ENCODE peak calls at places on chromosomes 16 and 17, in seven cellular contexts. Q, B, U, N, R, E and I are unnamed samples.

GRCh38 chr16:73059779-73060178 is 11.9 kb upstream of the ZFHX3 start:
- DNase-seq in Q (no peak), B (no peak), U (no peak), N (no peak), R (no peak), E (no peak), I (no peak)

GRCh38 chr17:28325221-28325620 is 6.2 kb downstream of the TMEM97 start:
- DNase-seq in Q (no peak), B (no peak), U (no peak), N (no peak), R (no peak), E (no peak), I (no peak)

GRCh38 chr16:4297480-4297879 is 18.4 kb upstream of the GLIS2 start:
- DNase-seq in Q (no peak), B (no peak), U (no peak), N (no peak), R (no peak), E (no peak), I (no peak)

GRCh38 chr17:77802811-77803220 is 155.7 kb upstream of the TNRC6C start:
- DNase-seq in Q (no peak), B (peak), U (peak), N (peak), R (no peak), E (no peak), I (no peak)

GRCh38 chr16:48556913-48557351 is 53.0 kb downstream of the N4BP1 start:
- DNase-seq in Q (peak), B (no peak), U (no peak), N (no peak), R (no peak), E (no peak), I (no peak)

GRCh38 chr17:20173091-20173490 is 163.9 kb downstream of the SPECC1 start:
- DNase-seq in Q (no peak), B (no peak), U (no peak), N (no peak), R (no peak), E (no peak), I (no peak)

GRCh38 chr17:81359218-81359617 is 36.0 kb upstream of the BAHCC1 start:
- DNase-seq in Q (no peak), B (no peak), U (no peak), N (no peak), R (no peak), E (no peak), I (no peak)

GRCh38 chr16:51864575-51864974 is 682.4 kb downstream of the TOX3 start:
- DNase-seq in Q (no peak), B (no peak), U (no peak), N (no peak), R (no peak), E (no peak), I (no peak)

GRCh38 chr17:48505788-48506187 is 25.0 kb downstream of the HOXB1 start:
- DNase-seq in Q (peak), B (no peak), U (no peak), N (no peak), R (no peak), E (no peak), I (peak)

GRCh38 chr16:48231675-48232214 is 12.4 kb upstream of the LONP2 start:
- DNase-seq in Q (peak), B (peak), U (peak), N (peak), R (peak), E (peak), I (peak)

GRCh38 chr16:54506691-54507090 is 220.1 kb upstream of the IRX3 start:
- DNase-seq in Q (no peak), B (no peak), U (no peak), N (peak), R (no peak), E (no peak), I (no peak)

GRCh38 chr16:30805370-30806169 is 18.6 kb upstream of the ZNF629 start:
- DNase-seq in Q (peak), B (peak), U (peak), N (peak), R (peak), E (peak), I (no peak)

GRCh38 chr16:54957403-54957802 is 26.7 kb downstream of the IRX5 start:
- DNase-seq in Q (peak), B (no peak), U (no peak), N (peak), R (peak), E (no peak), I (no peak)

GRCh38 chr17:82383411-82383810 is 11.8 kb downstream of the UTS2R start:
- DNase-seq in Q (no peak), B (no peak), U (no peak), N (peak), R (no peak), E (no peak), I (no peak)

GRCh38 chr16:71626018-71626857 is at the start of gene MARVELD3:
- DNase-seq in Q (no peak), B (no peak), U (no peak), N (peak), R (peak), E (peak), I (no peak)

GRCh38 chr17:40538019-40538935 is 27.0 kb downstream of the CCR7 start:
- DNase-seq in Q (peak), B (peak), U (peak), N (no peak), R (no peak), E (no peak), I (no peak)

GRCh38 chr17:8121531-8122390 is 2.1 kb downstream of the HES7 start:
- DNase-seq in Q (peak), B (peak), U (peak), N (peak), R (peak), E (peak), I (peak)

GRCh38 chr16:23119570-23119969 is 29.7 kb downstream of the USP31 start:
- DNase-seq in Q (no peak), B (no peak), U (no peak), N (no peak), R (no peak), E (no peak), I (no peak)

GRCh38 chr17:57955183-57955952 is at the start of gene CUEDC1:
- DNase-seq in Q (peak), B (peak), U (peak), N (peak), R (peak), E (peak), I (peak)

GRCh38 chr16:11354733-11355574 is 9.7 kb downstream of the RMI2 start:
- DNase-seq in Q (no peak), B (no peak), U (no peak), N (no peak), R (no peak), E (no peak), I (peak)

GRCh38 chr16:2838928-2839327 is 8.8 kb downstream of the ZG16B start:
- DNase-seq in Q (peak), B (peak), U (peak), N (peak), R (peak), E (peak), I (peak)